ENCODE peak calls at places on chromosomes 6 and 20, in nine cellular contexts. One of them, this sample, is unnamed.

GRCh38 chr20:43946659-43947315 is 32.1 kb downstream of the TOX2 start:
- DNase-seq in skeletal muscle cell: no peak
- DNase-seq in activated T-cell treated with anti-CD3 and anti-CD28 coated beads for 1 hour: no peak
- DNase-seq in cortex of kidney: no peak
- DNase-seq in fibroblast of mammary gland: no peak
- DNase-seq in EH: no peak
- DNase-seq in kidney glomerular epithelial cell: no peak
- DNase-seq in CD8-positive, alpha-beta T cell: no peak
- DNase-seq in foreskin keratinocyte: no peak
- DNase-seq in this sample: no peak

GRCh38 chr20:33442136-33443005 is 1.2 kb downstream of the SNTA1 start:
- DNase-seq in kidney glomerular epithelial cell: no peak
- DNase-seq in CD8-positive, alpha-beta T cell: no peak
- DNase-seq in skeletal muscle cell: no peak
- DNase-seq in cortex of kidney: no peak
- DNase-seq in activated T-cell treated with anti-CD3 and anti-CD28 coated beads for 1 hour: no peak
- DNase-seq in fibroblast of mammary gland: no peak
- DNase-seq in foreskin keratinocyte: no peak
- DNase-seq in EH: no peak
- DNase-seq in this sample: no peak

GRCh38 chr20:14951707-14952106 is 614.3 kb upstream of the FLRT3 start:
- DNase-seq in fibroblast of mammary gland: peak; percentile 62
- DNase-seq in kidney glomerular epithelial cell: peak; percentile 39
- DNase-seq in EH: peak; percentile 88
- DNase-seq in activated T-cell treated with anti-CD3 and anti-CD28 coated beads for 1 hour: no peak
- DNase-seq in CD8-positive, alpha-beta T cell: no peak
- DNase-seq in cortex of kidney: no peak
- DNase-seq in skeletal muscle cell: peak; percentile 40
- DNase-seq in foreskin keratinocyte: peak; percentile 65
- DNase-seq in this sample: no peak

GRCh38 chr6:157967486-157967885 is 14.2 kb upstream of the SYNJ2 start:
- DNase-seq in foreskin keratinocyte: no peak
- DNase-seq in skeletal muscle cell: no peak
- DNase-seq in fibroblast of mammary gland: no peak
- DNase-seq in kidney glomerular epithelial cell: no peak
- DNase-seq in cortex of kidney: no peak
- DNase-seq in activated T-cell treated with anti-CD3 and anti-CD28 coated beads for 1 hour: no peak
- DNase-seq in EH: no peak
- DNase-seq in CD8-positive, alpha-beta T cell: no peak
- DNase-seq in this sample: no peak

GRCh38 chr6:63936399-63936798 is 300.8 kb downstream of the PHF3 start:
- DNase-seq in activated T-cell treated with anti-CD3 and anti-CD28 coated beads for 1 hour: no peak
- DNase-seq in cortex of kidney: no peak
- DNase-seq in skeletal muscle cell: no peak
- DNase-seq in foreskin keratinocyte: no peak
- DNase-seq in fibroblast of mammary gland: no peak
- DNase-seq in kidney glomerular epithelial cell: no peak
- DNase-seq in CD8-positive, alpha-beta T cell: no peak
- DNase-seq in EH: no peak
- DNase-seq in this sample: no peak

GRCh38 chr6:28896505-28897392 is 27.0 kb downstream of the TRIM27 start:
- DNase-seq in activated T-cell treated with anti-CD3 and anti-CD28 coated beads for 1 hour: peak; percentile 22
- DNase-seq in CD8-positive, alpha-beta T cell: peak; percentile 67
- DNase-seq in skeletal muscle cell: no peak
- DNase-seq in foreskin keratinocyte: peak; percentile 55
- DNase-seq in cortex of kidney: no peak
- DNase-seq in fibroblast of mammary gland: peak; percentile 54
- DNase-seq in kidney glomerular epithelial cell: peak; percentile 65
- DNase-seq in EH: peak; percentile 65
- DNase-seq in this sample: peak; percentile 60

GRCh38 chr6:44316481-44316880 is 3.3 kb upstream of the AARS2 start:
- DNase-seq in CD8-positive, alpha-beta T cell: no peak
- DNase-seq in kidney glomerular epithelial cell: no peak
- DNase-seq in foreskin keratinocyte: no peak
- DNase-seq in skeletal muscle cell: no peak
- DNase-seq in cortex of kidney: no peak
- DNase-seq in fibroblast of mammary gland: no peak
- DNase-seq in activated T-cell treated with anti-CD3 and anti-CD28 coated beads for 1 hour: no peak
- DNase-seq in EH: no peak
- DNase-seq in this sample: no peak

GRCh38 chr20:5056801-5057599 is 55.7 kb upstream of the SLC23A2 start:
- DNase-seq in kidney glomerular epithelial cell: no peak
- DNase-seq in EH: peak; percentile 67
- DNase-seq in skeletal muscle cell: no peak
- DNase-seq in cortex of kidney: no peak
- DNase-seq in CD8-positive, alpha-beta T cell: peak; percentile 80
- DNase-seq in activated T-cell treated with anti-CD3 and anti-CD28 coated beads for 1 hour: peak; percentile 55
- DNase-seq in foreskin keratinocyte: peak; percentile 73
- DNase-seq in fibroblast of mammary gland: peak; percentile 54
- DNase-seq in this sample: no peak

GRCh38 chr20:4944518-4944917 is 56.8 kb downstream of the SLC23A2 start:
- DNase-seq in skeletal muscle cell: no peak
- DNase-seq in fibroblast of mammary gland: peak; percentile 53
- DNase-seq in kidney glomerular epithelial cell: no peak
- DNase-seq in cortex of kidney: no peak
- DNase-seq in CD8-positive, alpha-beta T cell: no peak
- DNase-seq in activated T-cell treated with anti-CD3 and anti-CD28 coated beads for 1 hour: no peak
- DNase-seq in foreskin keratinocyte: peak; percentile 5
- DNase-seq in EH: peak; percentile 32
- DNase-seq in this sample: no peak

GRCh38 chr20:31569163-31570020 is 35.7 kb upstream of the ID1 start:
- DNase-seq in skeletal muscle cell: no peak
- DNase-seq in fibroblast of mammary gland: peak; percentile 59
- DNase-seq in EH: peak; percentile 66
- DNase-seq in CD8-positive, alpha-beta T cell: peak; percentile 79
- DNase-seq in activated T-cell treated with anti-CD3 and anti-CD28 coated beads for 1 hour: peak; percentile 55
- DNase-seq in kidney glomerular epithelial cell: peak; percentile 57
- DNase-seq in foreskin keratinocyte: no peak
- DNase-seq in cortex of kidney: no peak
- DNase-seq in this sample: peak; percentile 29

GRCh38 chr6:87731818-87732661 is 30.0 kb upstream of the AKIRIN2 start:
- DNase-seq in EH: peak; percentile 86
- DNase-seq in CD8-positive, alpha-beta T cell: no peak
- DNase-seq in fibroblast of mammary gland: peak; percentile 94
- DNase-seq in activated T-cell treated with anti-CD3 and anti-CD28 coated beads for 1 hour: peak; percentile 9
- DNase-seq in foreskin keratinocyte: peak; percentile 99
- DNase-seq in kidney glomerular epithelial cell: peak; percentile 82
- DNase-seq in cortex of kidney: no peak
- DNase-seq in skeletal muscle cell: peak; percentile 95
- DNase-seq in this sample: peak; percentile 97

GRCh38 chr6:150541587-150541986 is 58.1 kb upstream of the PLEKHG1 start:
- DNase-seq in foreskin keratinocyte: no peak
- DNase-seq in EH: no peak
- DNase-seq in CD8-positive, alpha-beta T cell: no peak
- DNase-seq in activated T-cell treated with anti-CD3 and anti-CD28 coated beads for 1 hour: no peak
- DNase-seq in kidney glomerular epithelial cell: no peak
- DNase-seq in cortex of kidney: no peak
- DNase-seq in skeletal muscle cell: no peak
- DNase-seq in fibroblast of mammary gland: no peak
- DNase-seq in this sample: peak; percentile 20

This sample was measured in NCI-H2029 treated with DMSO at 0.1 percent for 48 hours.